ENCODE peak calls at places on chromosomes 3 and 15, in nine cellular contexts. Y is pancreas; V is IMR-90; A is activated CD8-positive, alpha-beta T cell treated with anti-CD3 and anti-CD28 coated beads for 36 hours; B is nephron progenitor cell; G is epithelial cell of proximal tubule; Q is cardiac muscle cell; I is WTC11; H is neural crest cell. M is an unnamed sample.

GRCh38 chr3:112814256-112814655 is 32.4 kb downstream of the CD200R1L start:
- DNase-seq in Y (no peak), V (peak), A (no peak), B (no peak), G (peak), Q (peak), I (no peak), H (no peak), M (no peak)

GRCh38 chr15:52520421-52520820 is 8.3 kb downstream of the MYO5A start:
- DNase-seq in Y (no peak), V (no peak), A (no peak), B (no peak), G (no peak), Q (no peak), I (no peak), H (no peak), M (no peak)

GRCh38 chr3:38646630-38647029 is 2.9 kb downstream of the SCN5A start:
- DNase-seq in Y (no peak), V (peak), A (peak), B (no peak), G (no peak), Q (no peak), I (no peak), H (no peak), M (peak)

GRCh38 chr3:114872056-114872455 is 275.0 kb downstream of the ZBTB20 start:
- DNase-seq in Y (no peak), V (peak), A (no peak), B (no peak), G (no peak), Q (no peak), I (no peak), H (no peak), M (no peak)

GRCh38 chr3:56926513-56927282 is 124.9 kb upstream of the ARHGEF3 start:
- DNase-seq in Y (no peak), V (peak), A (no peak), B (no peak), G (peak), Q (no peak), I (no peak), H (no peak), M (no peak)

GRCh38 chr15:96209285-96209735 is 121.2 kb upstream of the NR2F2 start:
- DNase-seq in Y (no peak), V (no peak), A (no peak), B (no peak), G (no peak), Q (peak), I (no peak), H (no peak), M (peak)

GRCh38 chr3:184050217-184050847 is 2.5 kb upstream of the HTR3C start:
- DNase-seq in Y (no peak), V (no peak), A (no peak), B (no peak), G (no peak), Q (no peak), I (no peak), H (no peak), M (no peak)

GRCh38 chr3:149576071-149576564 is 81.7 kb downstream of the WWTR1 start:
- DNase-seq in Y (no peak), V (peak), A (no peak), B (no peak), G (peak), Q (no peak), I (no peak), H (no peak), M (peak)

GRCh38 chr3:72270072-72270611 is 485.2 kb upstream of the PROK2 start:
- DNase-seq in Y (no peak), V (peak), A (no peak), B (no peak), G (peak), Q (peak), I (no peak), H (no peak), M (peak)

GRCh38 chr3:16633948-16634347 is 28.7 kb upstream of the DAZL start:
- DNase-seq in Y (no peak), V (no peak), A (no peak), B (no peak), G (no peak), Q (no peak), I (no peak), H (no peak), M (no peak)

GRCh38 chr3:170346481-170347125 is 10.9 kb upstream of the SKIL start:
- DNase-seq in Y (no peak), V (peak), A (no peak), B (no peak), G (peak), Q (no peak), I (no peak), H (no peak), M (no peak)

DNA sequence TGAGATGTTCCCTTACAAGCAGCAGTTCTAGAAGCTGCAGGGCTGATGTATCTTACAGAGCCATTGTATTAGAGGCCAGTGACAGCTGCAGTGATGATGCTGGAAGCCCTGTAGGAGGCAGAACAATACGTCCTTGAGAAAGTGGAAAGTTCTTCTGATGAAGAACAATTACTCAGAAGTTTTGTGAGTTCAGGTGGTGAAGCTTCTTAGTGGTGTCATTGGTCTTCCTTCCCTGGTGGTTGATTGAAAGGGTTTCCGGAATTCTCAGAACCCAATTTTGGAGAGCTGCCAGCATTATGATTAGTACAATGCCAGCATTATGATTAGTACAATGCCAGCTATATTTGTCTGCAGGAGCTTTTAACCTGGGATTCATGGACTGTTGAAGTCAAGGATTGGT is 356.4 kb downstream of the MFSD1 start:
- DNase-seq in Y (no peak), V (no peak), A (no peak), B (no peak), G (no peak), Q (no peak), I (no peak), H (no peak), M (peak)
- TF ChIP-seq CTCF in Y (no peak), V (no peak), A (no peak), B (no peak), G (no peak), Q (no peak), I (no peak), H (no peak), M (peak)

GRCh38 chr15:78950343-78950742 is 5.5 kb upstream of the CTSH start:
- DNase-seq in Y (no peak), V (no peak), A (no peak), B (no peak), G (no peak), Q (no peak), I (no peak), H (no peak), M (no peak)

GRCh38 chr15:78949461-78949860 is 4.6 kb upstream of the CTSH start:
- DNase-seq in Y (no peak), V (no peak), A (no peak), B (no peak), G (no peak), Q (no peak), I (no peak), H (no peak), M (peak)

GRCh38 chr15:78951841-78952238 is 7.0 kb upstream of the CTSH start:
- DNase-seq in Y (no peak), V (peak), A (no peak), B (no peak), G (peak), Q (no peak), I (no peak), H (no peak), M (peak)

GRCh38 chr15:78947506-78947905 is 2.7 kb upstream of the CTSH start:
- DNase-seq in Y (no peak), V (no peak), A (no peak), B (no peak), G (no peak), Q (no peak), I (no peak), H (no peak), M (no peak)

GRCh38 chr15:78950906-78951840 is 6.3 kb upstream of the CTSH start:
- DNase-seq in Y (no peak), V (peak), A (no peak), B (no peak), G (peak), Q (no peak), I (no peak), H (no peak), M (no peak)
- TF ChIP-seq CTCF in Y (no peak), V (peak), A (no peak), B (no peak), G (peak), Q (peak), I (no peak), H (peak), M (no peak)

DNA sequence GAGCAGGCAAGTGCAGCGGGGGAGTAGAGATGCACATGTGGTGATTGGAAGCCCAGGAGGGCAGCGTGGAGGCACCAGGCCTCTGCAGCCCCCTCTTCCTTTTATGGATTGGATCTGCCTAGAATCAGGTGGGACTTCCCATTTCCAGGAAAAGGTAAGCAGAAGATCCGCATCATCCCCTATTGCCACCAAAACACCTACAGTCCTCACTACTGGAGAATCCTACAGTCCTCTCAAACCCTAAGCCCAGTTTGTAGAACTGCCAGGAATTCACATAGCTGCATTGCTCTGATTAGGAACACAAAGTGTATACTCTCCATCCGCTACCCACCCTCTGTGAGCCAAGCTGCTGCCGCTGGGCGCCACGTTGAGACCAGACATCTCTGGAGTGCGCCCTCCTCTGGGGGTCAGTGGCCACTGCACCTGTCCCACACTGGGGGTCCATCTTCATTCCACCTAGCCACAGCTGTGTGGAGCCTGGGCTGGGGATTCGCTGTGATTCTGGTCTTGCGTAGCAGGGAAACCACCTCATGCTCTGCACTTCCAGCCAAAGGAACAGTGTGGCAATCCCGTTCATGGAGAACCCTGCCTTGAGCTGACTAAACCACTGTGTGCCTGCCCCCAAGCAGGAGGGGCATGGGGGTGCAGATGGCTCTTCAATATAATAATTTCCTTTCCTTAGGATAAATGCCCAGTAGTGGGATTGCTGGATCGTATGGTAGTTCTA is 88.9 kb upstream of the PTX3 start:
- DNase-seq in Y (no peak), V (no peak), A (no peak), B (peak), G (no peak), Q (no peak), I (peak), H (no peak), M (no peak)
- TF ChIP-seq CTCF in Y (no peak), V (no peak), A (no peak), B (peak), G (peak), Q (peak), I (peak), H (peak), M (peak)

DNA sequence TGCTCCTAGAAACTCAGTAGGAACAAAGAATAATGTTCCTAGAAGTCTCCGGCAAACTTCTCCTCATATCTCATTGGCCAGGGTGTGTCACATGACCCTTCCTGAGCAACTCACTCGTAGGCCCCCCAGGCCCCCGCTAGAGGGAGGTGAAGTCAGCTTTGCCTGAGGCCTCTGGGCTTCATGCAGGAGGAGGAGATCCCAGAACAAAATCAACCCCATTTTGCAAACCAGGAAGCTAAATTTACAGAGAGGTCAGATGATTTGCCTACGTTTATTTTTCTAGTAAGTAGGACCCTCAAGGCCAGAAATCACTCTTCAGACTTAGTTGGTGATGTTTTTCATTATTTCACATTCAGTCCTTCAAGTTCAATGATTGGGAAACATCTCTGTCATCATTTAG is 99.1 kb downstream of the SSR3 start:
- DNase-seq in Y (no peak), V (no peak), A (no peak), B (peak), G (no peak), Q (no peak), I (peak), H (no peak), M (peak)
- TF ChIP-seq CTCF in Y (no peak), V (no peak), A (no peak), B (no peak), G (no peak), Q (no peak), I (no peak), H (no peak), M (no peak)

GRCh38 chr15:76994496-76994895 is 430 bp upstream of the PSTPIP1 start:
- DNase-seq in Y (no peak), V (no peak), A (peak), B (no peak), G (no peak), Q (no peak), I (no peak), H (no peak), M (no peak)
- TF ChIP-seq CTCF in Y (no peak), V (no peak), A (no peak), B (no peak), G (no peak), Q (no peak), I (no peak), H (no peak), M (no peak)

GRCh38 chr3:48847053-48847585 is 555 bp downstream of the PRKAR2A start:
- DNase-seq in Y (peak), V (peak), A (peak), B (peak), G (no peak), Q (peak), I (peak), H (peak), M (peak)

GRCh38 chr3:48851407-48851806 is 3.7 kb upstream of the PRKAR2A start:
- DNase-seq in Y (no peak), V (peak), A (no peak), B (peak), G (no peak), Q (peak), I (no peak), H (peak), M (no peak)

GRCh38 chr3:48845170-48845569 is 2.5 kb downstream of the PRKAR2A start:
- DNase-seq in Y (no peak), V (no peak), A (no peak), B (no peak), G (no peak), Q (peak), I (no peak), H (no peak), M (no peak)

GRCh38 chr3:48848816-48849515 is 1.3 kb upstream of the PRKAR2A start:
- DNase-seq in Y (no peak), V (no peak), A (no peak), B (no peak), G (no peak), Q (no peak), I (no peak), H (no peak), M (no peak)

GRCh38 chr3:48847586-48848423 is at the start of gene PRKAR2A:
- DNase-seq in Y (peak), V (peak), A (peak), B (peak), G (no peak), Q (peak), I (peak), H (peak), M (peak)
- TF ChIP-seq CTCF in Y (no peak), V (no peak), A (no peak), B (no peak), G (peak), Q (no peak), I (no peak), H (no peak), M (no peak)

GRCh38 chr3:127171320-127171719 is 21.6 kb upstream of the PRR23E start:
- DNase-seq in Y (no peak), V (no peak), A (no peak), B (no peak), G (no peak), Q (no peak), I (no peak), H (no peak), M (no peak)

GRCh38 chr3:127172670-127173515 is 20.0 kb upstream of the PRR23E start:
- DNase-seq in Y (no peak), V (peak), A (no peak), B (peak), G (no peak), Q (peak), I (no peak), H (no peak), M (peak)

GRCh38 chr3:127171721-127172120 is 21.2 kb upstream of the PRR23E start:
- DNase-seq in Y (no peak), V (no peak), A (no peak), B (no peak), G (no peak), Q (no peak), I (no peak), H (no peak), M (no peak)

GRCh38 chr3:127172211-127172610 is 20.7 kb upstream of the PRR23E start:
- DNase-seq in Y (no peak), V (no peak), A (no peak), B (no peak), G (no peak), Q (no peak), I (no peak), H (no peak), M (no peak)

DNA sequence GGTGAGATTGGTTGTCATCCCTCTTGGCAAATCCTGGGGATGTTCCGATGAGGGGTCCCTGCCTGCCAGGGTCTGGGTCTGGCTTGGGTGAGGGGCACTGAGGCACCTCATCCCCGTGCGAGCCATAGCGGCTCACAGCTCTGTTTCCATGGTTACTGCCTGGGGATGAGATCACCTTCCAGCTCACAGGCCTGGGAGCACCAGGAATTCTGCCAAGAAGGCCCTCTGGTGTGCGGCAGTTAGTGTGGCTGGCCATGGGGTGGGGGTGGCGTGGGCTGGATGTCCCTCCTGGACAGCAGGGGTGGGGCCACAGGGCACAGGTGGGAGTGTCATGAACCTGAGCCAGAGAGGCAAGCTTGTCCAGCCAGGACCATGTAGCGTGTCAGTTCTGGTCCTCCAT is 22.1 kb upstream of the PRR23E start:
- DNase-seq in Y (no peak), V (peak), A (no peak), B (peak), G (no peak), Q (no peak), I (no peak), H (no peak), M (peak)
- TF ChIP-seq CTCF in Y (no peak), V (no peak), A (no peak), B (no peak), G (peak), Q (no peak), I (no peak), H (no peak), M (no peak)

DNA sequence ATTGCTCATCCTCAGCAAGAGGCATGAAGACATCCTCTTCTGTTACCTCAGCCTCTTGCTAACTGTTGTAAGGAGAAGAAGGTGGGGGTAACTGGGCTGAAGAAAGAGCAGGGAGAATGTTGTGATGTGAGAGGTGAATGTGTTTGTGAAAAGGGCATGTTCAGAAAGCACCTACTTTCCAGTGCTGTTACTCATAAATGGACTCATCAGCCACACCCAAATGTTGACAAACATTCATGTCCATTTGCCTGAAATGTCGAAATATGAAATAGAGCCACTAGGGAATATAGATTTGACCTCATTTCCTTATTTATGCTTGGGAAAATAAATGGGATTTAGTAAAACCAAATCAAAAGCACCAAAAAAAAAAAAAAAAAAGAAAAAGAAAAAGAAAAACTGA is 12.6 kb downstream of the SLC24A1 start:
- DNase-seq in Y (no peak), V (no peak), A (no peak), B (no peak), G (no peak), Q (no peak), I (no peak), H (no peak), M (no peak)
- TF ChIP-seq CTCF in Y (no peak), V (no peak), A (no peak), B (no peak), G (no peak), Q (no peak), I (no peak), H (no peak), M (no peak)

GRCh38 chr3:81829946-81830345 is 68.5 kb upstream of the GBE1 start:
- DNase-seq in Y (no peak), V (no peak), A (no peak), B (no peak), G (no peak), Q (no peak), I (no peak), H (no peak), M (no peak)
- TF ChIP-seq CTCF in Y (no peak), V (no peak), A (no peak), B (no peak), G (no peak), Q (no peak), I (no peak), H (no peak), M (no peak)

GRCh38 chr3:157157836-157158235 is 2.1 kb downstream of the CCNL1 start:
- DNase-seq in Y (no peak), V (no peak), A (no peak), B (no peak), G (no peak), Q (no peak), I (no peak), H (no peak), M (no peak)

GRCh38 chr3:157160652-157161480 is 919 bp upstream of the CCNL1 start:
- DNase-seq in Y (peak), V (peak), A (peak), B (no peak), G (peak), Q (peak), I (no peak), H (no peak), M (peak)

GRCh38 chr3:157159762-157160651 is at the start of gene CCNL1:
- DNase-seq in Y (peak), V (peak), A (peak), B (peak), G (peak), Q (peak), I (peak), H (peak), M (peak)

GRCh38 chr3:157156844-157157635 is 2.9 kb downstream of the CCNL1 start:
- DNase-seq in Y (no peak), V (peak), A (no peak), B (no peak), G (no peak), Q (no peak), I (no peak), H (no peak), M (no peak)

GRCh38 chr3:157159037-157159761 is 748 bp downstream of the CCNL1 start:
- DNase-seq in Y (peak), V (peak), A (peak), B (peak), G (no peak), Q (peak), I (peak), H (peak), M (peak)
- TF ChIP-seq CTCF in Y (no peak), V (no peak), A (no peak), B (no peak), G (peak), Q (no peak), I (no peak), H (peak), M (no peak)

M was measured in Calu3.